ENCODE peak calls at places on chromosomes 16 and 17, in five cellular contexts. C is IMR-90; H is CD4-positive, alpha-beta memory T cell; Z is CD4-positive, CD25-positive, alpha-beta regulatory T cell; R is K562. U is an unnamed sample.

GRCh38 chr17:56125830-56126819 is 27.1 kb upstream of the ANKFN1 start:
- DNase-seq in C (peak), R (peak), Z (no peak), H (no peak), U (no peak)

GRCh38 chr17:81870978-81871386 is at the start of gene ARHGDIA:
- DNase-seq in R (no peak), Z (no peak), H (no peak), C (no peak), U (no peak)

GRCh38 chr16:12659871-12660270 is 143.8 kb downstream of the CPPED1 start:
- DNase-seq in R (no peak), H (no peak), Z (no peak), C (no peak), U (no peak)

GRCh38 chr17:1005361-1005946 is 8.5 kb downstream of the TIMM22 start:
- DNase-seq in H (no peak), Z (no peak), R (no peak), C (peak), U (no peak)

GRCh38 chr17:34474706-34475105 is 104.7 kb upstream of the TMEM132E start:
- DNase-seq in C (no peak), Z (no peak), H (no peak), R (peak), U (no peak)

GRCh38 chr17:32361270-32361669 is 11.3 kb downstream of the ZNF207 start:
- DNase-seq in C (no peak), H (no peak), Z (no peak), R (no peak), U (no peak)

GRCh38 chr17:43479948-43480347 is 3.8 kb upstream of the DHX8 start:
- DNase-seq in H (no peak), Z (no peak), C (no peak), R (no peak), U (no peak)

GRCh38 chr16:3431779-3432219 is 11.5 kb downstream of the ZNF597 start:
- DNase-seq in Z (peak), R (peak), C (peak), H (peak), U (peak)

GRCh38 chr16:50459681-50460080 is 88.5 kb upstream of the NKD1 start:
- DNase-seq in H (no peak), C (no peak), R (no peak), Z (no peak), U (no peak)

GRCh38 chr16:51951668-51952298 is 595.2 kb downstream of the TOX3 start:
- DNase-seq in Z (no peak), C (no peak), R (no peak), H (no peak), U (no peak)

GRCh38 chr17:21511368-21512195 is 135.4 kb downstream of the KCNJ12 start:
- DNase-seq in R (peak), C (peak), H (peak), Z (peak), U (peak)

GRCh38 chr17:8832711-8833352 is 33.7 kb upstream of the MFSD6L start:
- DNase-seq in R (peak), Z (no peak), H (peak), C (no peak), U (peak)

GRCh38 chr17:32266389-32267269 is 997 bp downstream of the RHBDL3 start:
- DNase-seq in R (no peak), Z (no peak), C (no peak), H (no peak), U (no peak)

GRCh38 chr17:81977211-81978091 is at the start of gene ASPSCR1:
- DNase-seq in Z (peak), C (peak), R (peak), H (peak), U (peak)

GRCh38 chr16:52912565-52913173 is 140.0 kb downstream of the CHD9NB start:
- DNase-seq in H (no peak), Z (no peak), R (peak), C (peak), U (no peak)

GRCh38 chr17:38587193-38587592 is 18.6 kb downstream of the SRCIN1 start:
- DNase-seq in C (no peak), R (no peak), H (no peak), Z (no peak), U (no peak)

GRCh38 chr17:63932008-63932561 is at the start of gene CD79B:
- DNase-seq in C (no peak), Z (peak), H (peak), R (no peak), U (peak)

GRCh38 chr17:60154616-60155426 is 5.0 kb downstream of the CA4 start:
- DNase-seq in R (no peak), Z (no peak), C (peak), H (no peak), U (no peak)

GRCh38 chr17:77882040-77882439 is 76.5 kb upstream of the TNRC6C start:
- DNase-seq in Z (no peak), H (no peak), R (no peak), C (no peak), U (no peak)

GRCh38 chr17:40283662-40284061 is 4.0 kb upstream of the CDC6 start:
- DNase-seq in C (peak), H (peak), R (no peak), Z (peak), U (no peak)

GRCh38 chr17:66636111-66636510 is 198.8 kb upstream of the CACNG5 start:
- DNase-seq in Z (no peak), H (no peak), C (peak), R (no peak), U (no peak)

GRCh38 chr17:67054011-67054591 is 9.7 kb downstream of the CACNG1 start:
- DNase-seq in H (no peak), R (no peak), C (no peak), Z (no peak), U (no peak)

GRCh38 chr17:7018331-7018964 is 4.4 kb upstream of the BCL6B start:
- DNase-seq in Z (no peak), H (no peak), R (no peak), C (no peak), U (no peak)

GRCh38 chr16:48082516-48082915 is 73.3 kb downstream of the ABCC12 start:
- DNase-seq in H (no peak), Z (no peak), C (peak), R (no peak), U (no peak)

GRCh38 chr17:54901230-54901847 is 687 bp downstream of the TOM1L1 start:
- DNase-seq in H (no peak), C (peak), R (no peak), Z (no peak), U (no peak)

GRCh38 chr16:54077412-54077821 is 209.2 kb downstream of the IRX3 start:
- DNase-seq in Z (no peak), H (no peak), R (no peak), C (peak), U (no peak)

GRCh38 chr16:86575754-86576557 is 2.4 kb upstream of the FOXL1 start:
- DNase-seq in H (no peak), Z (no peak), R (peak), C (peak), U (peak)

GRCh38 chr17:512926-513325 is 160.3 kb upstream of the RPH3AL start:
- DNase-seq in H (no peak), R (no peak), C (peak), Z (no peak), U (no peak)

GRCh38 chr17:18141210-18141803 is 32.8 kb downstream of the MYO15A start:
- DNase-seq in Z (peak), R (peak), H (peak), C (peak), U (no peak)

GRCh38 chr17:17774009-17774881 is 62.5 kb downstream of the SREBF1 start:
- DNase-seq in R (no peak), C (peak), Z (no peak), H (no peak), U (no peak)

GRCh38 chr16:68287276-68288251 is 23.2 kb downstream of the SLC7A6OS start:
- DNase-seq in H (peak), Z (peak), C (peak), R (peak), U (no peak)

GRCh38 chr16:27826893-27827289 is 236.6 kb downstream of the GSG1L start:
- DNase-seq in H (no peak), Z (no peak), C (no peak), R (no peak), U (no peak)

GRCh38 chr17:48546924-48547838 is 2.3 kb upstream of the HOXB2 start:
- DNase-seq in Z (no peak), C (peak), H (no peak), R (peak), U (no peak)

GRCh38 chr17:48547839-48548686 is 3.2 kb upstream of the HOXB2 start:
- DNase-seq in C (peak), R (peak), Z (peak), H (peak), U (no peak)

GRCh38 chr17:48549909-48550308 is 5.0 kb upstream of the HOXB2 start:
- DNase-seq in Z (no peak), H (no peak), C (peak), R (no peak), U (no peak)

GRCh38 chr17:48550313-48551205 is 5.7 kb upstream of the HOXB2 start:
- DNase-seq in C (peak), Z (no peak), H (no peak), R (no peak), U (no peak)

DNA sequence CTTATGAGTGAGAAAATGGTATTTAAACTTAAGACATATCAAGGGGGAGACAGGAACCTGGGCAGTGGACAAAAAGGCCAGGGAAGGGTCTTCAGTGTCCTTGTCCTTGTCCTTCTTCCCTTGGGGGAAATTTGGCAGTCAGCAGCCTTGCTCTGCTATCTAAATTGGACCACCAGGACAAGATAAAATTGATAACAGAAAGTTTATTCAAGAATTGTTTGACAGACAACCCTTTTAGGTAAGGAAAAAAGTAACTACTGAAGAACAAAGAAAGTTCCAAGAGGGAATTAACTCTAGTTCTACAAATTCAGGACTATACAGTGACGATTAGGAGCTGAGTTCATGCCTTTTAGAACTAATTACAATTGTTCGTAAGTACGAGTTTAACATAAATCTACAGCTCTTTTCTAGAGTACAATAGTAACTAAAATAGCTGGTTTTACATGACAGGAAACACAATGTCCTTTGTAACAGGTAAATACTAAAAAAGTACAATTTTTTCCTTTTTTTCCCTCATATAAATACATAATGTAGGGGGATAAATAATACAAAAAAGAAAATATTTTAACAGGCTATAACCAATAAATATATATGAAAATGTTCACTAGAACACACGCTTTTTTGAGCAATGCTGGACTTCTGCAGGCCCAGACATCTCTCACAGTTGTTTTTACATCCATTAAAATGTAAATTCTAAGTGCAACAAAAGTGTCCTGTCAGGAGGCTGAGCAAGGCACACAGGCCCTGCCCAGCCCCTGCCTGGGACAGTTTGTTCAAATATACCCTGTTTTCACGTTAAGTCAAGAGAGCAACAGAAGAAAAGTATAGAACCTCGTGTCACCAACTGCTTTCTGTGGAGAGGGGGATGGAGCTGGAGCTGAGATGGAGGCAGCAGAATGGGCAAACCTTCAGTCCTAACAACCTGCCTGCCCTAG is 4.0 kb upstream of the HOXB2 start:
- DNase-seq in Z (no peak), C (peak), R (no peak), H (no peak), U (no peak)
- H3K4me3 ChIP-seq in Z (peak), C (no peak), R (peak), H (no peak), U (no peak)

GRCh38 chr16:1427473-1428461 is 3.1 kb upstream of the PERCC1 start:
- DNase-seq in R (no peak), C (no peak), H (no peak), Z (no peak), U (no peak)
- H3K4me3 ChIP-seq in R (no peak), C (no peak), H (no peak), Z (no peak), U (no peak)

DNA sequence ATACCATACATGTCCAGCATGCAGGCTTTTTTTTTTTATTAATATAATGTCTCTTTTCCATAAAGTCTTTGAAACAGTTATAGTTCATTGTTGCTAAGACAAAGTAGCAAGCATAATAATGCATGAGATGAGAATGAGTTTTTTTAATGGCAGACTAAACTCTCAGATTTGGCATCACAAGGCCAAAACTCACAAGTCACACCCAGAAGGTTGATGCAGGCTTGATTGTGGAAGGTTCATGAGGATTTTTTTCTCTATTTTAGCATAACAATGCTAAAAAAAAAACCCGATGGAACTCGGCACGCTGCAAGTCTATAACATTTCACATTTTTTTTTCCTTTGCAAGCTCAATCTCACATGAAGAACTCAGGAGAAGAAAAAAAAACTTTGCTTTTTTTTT is 2.8 kb downstream of the MAF start:
- DNase-seq in Z (no peak), C (no peak), H (no peak), R (no peak), U (no peak)
- H3K4me3 ChIP-seq in Z (peak), C (no peak), H (peak), R (no peak), U (no peak)

DNA sequence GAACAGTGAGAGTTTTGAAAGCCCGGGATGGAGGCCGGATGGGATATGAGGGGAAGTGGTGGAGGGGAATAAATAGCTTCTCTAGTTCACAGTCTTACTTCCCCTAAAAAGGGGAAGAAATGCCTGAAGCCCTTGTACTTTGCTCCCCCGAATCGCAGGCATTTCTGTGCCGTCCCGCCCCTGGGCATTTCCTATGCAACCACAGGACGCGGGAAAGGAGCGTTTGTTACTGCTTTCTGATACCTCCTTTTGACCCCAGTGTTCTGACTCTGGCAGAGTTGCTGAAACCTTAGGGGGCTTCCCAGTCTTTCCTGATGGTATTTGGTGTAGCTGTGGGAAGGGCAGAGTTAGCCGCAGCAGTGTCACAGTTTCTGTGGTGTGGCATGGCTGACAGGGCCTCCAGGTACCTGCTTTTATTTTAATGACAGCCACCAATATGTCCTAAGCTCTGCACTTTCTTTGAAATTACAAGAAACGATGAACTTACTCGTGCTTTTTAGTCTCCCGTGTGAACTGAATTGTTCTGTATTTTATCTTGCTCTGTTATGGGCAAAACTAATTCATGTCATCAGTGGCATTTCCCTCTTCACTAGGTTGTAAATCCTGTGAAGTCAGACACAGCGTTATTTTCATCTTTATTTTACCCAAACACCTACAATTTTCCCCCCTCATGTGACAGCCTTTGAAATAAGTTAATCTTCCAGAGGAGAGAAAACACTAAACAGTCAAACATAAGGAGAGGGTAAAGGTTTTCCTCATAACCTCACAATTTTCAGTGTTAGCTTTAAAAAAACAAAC is 27.1 kb downstream of the USP10 start:
- DNase-seq in R (no peak), H (no peak), Z (no peak), C (no peak), U (peak)
- H3K4me3 ChIP-seq in R (no peak), H (no peak), Z (no peak), C (no peak), U (peak)

GRCh38 chr17:79027925-79028491 is 4.0 kb downstream of the C1QTNF1 start:
- DNase-seq in Z (no peak), R (no peak), C (no peak), H (no peak), U (no peak)
- H3K4me3 ChIP-seq in Z (no peak), R (no peak), C (no peak), H (no peak), U (no peak)

GRCh38 chr17:28747046-28747691 is 3.4 kb downstream of the TRAF4 start:
- DNase-seq in C (no peak), H (no peak), Z (no peak), R (no peak), U (no peak)

GRCh38 chr17:28746611-28747045 is 2.8 kb downstream of the TRAF4 start:
- DNase-seq in H (no peak), R (no peak), Z (no peak), C (no peak), U (no peak)

GRCh38 chr17:28745052-28745776 is 1.4 kb downstream of the TRAF4 start:
- DNase-seq in C (peak), H (peak), R (peak), Z (peak), U (peak)

GRCh38 chr17:28744802-28745051 is 916 bp downstream of the TRAF4 start:
- DNase-seq in R (no peak), C (no peak), Z (no peak), H (peak), U (no peak)

GRCh38 chr17:28745777-28746473 is 2.1 kb downstream of the TRAF4 start:
- DNase-seq in Z (no peak), R (no peak), H (no peak), C (no peak), U (no peak)
- H3K4me3 ChIP-seq in Z (no peak), R (peak), H (no peak), C (peak), U (peak)

DNA sequence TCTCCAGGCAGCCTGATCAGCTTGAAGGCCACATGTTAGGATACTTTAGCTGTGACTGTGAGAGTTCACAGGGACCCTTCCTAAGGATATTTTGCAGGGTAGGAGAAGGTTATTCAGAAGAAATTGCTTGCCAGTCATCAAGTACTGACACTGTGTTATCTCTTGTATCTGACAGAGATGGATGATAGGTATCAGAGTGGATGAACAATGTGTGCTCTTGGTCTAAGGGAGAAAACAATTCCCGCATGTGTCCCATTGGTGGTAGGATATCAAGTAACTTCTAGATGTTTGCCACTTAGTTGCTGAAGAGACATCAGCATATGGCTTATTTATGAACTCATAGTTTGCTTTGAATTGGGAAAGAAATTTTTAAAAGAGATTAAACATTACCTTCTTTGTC is 219.3 kb downstream of the SPECC1 start:
- DNase-seq in Z (no peak), H (no peak), R (no peak), C (no peak), U (no peak)
- H3K4me3 ChIP-seq in Z (no peak), H (no peak), R (no peak), C (no peak), U (no peak)

DNA sequence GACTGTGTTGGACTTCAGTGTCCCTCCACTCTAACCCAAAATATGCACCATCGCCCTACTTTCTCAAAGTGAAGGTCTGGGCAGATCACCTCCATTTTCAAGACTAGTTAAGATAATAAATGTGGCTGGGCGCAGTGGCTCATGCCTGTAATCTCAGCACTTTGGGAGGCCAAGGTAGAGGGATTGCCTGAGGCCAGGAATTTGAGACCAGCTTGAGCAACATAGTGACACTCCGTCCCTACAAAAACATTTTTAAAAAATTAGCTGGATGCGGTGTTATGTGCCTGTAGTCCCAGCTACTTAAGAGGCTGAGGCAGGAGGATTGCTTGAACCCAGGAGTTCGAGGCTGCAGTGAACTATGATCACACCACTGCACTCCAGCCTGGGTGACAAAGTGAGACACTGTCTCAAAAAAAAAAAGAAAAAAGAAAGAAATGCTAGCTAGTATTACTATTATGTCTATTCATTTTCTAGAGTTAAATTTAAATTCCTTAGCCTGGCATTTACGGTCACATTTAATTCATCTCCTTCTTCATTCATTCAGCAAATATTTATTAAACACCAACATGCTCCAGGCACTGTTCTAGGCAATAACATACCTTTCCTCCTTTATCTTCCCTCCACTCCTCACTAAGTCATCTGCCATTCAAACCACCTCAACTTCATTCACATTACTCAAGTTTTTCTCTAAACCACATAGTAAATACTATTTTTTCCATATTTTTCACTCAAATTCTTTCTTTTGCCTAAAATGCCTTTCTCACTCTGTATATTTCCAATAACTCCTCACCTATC is 96.1 kb upstream of the XYLT1 start:
- DNase-seq in Z (no peak), R (no peak), H (no peak), C (no peak), U (no peak)
- H3K4me3 ChIP-seq in Z (no peak), R (no peak), H (no peak), C (no peak), U (no peak)